ENCODE peak calls at places on chromosome 19, in eight cellular contexts. One of them, this sample, is unnamed.

GRCh38 chr19:21947775-21948174 is 63.0 kb downstream of the ZNF208 start:
- DNase-seq in stimulated activated CD8-positive, alpha-beta memory T cell treated with anti-CD3 and anti-CD28 coated beads, Interleukin-15, amount 100 ng/mL, for 4 hours: no peak
- DNase-seq in kidney tubule cell: no peak
- DNase-seq in HFF-Myc: no peak
- DNase-seq in nucleus accumbens: no peak
- DNase-seq in C1 segment of cervical spinal cord: no peak
- DNase-seq in activated CD4-positive, alpha-beta T cell treated with anti-CD3 and anti-CD28 coated beads, Interleukin-2, amount 50 U/mL, for 48 hours: no peak
- DNase-seq in endothelial cell: no peak
- DNase-seq in this sample: no peak

GRCh38 chr19:46298477-46299003 is 1.7 kb downstream of the HIF3A start:
- DNase-seq in stimulated activated CD8-positive, alpha-beta memory T cell treated with anti-CD3 and anti-CD28 coated beads, Interleukin-15, amount 100 ng/mL, for 4 hours: no peak
- DNase-seq in kidney tubule cell: no peak
- DNase-seq in HFF-Myc: no peak
- DNase-seq in nucleus accumbens: peak
- DNase-seq in C1 segment of cervical spinal cord: peak
- DNase-seq in activated CD4-positive, alpha-beta T cell treated with anti-CD3 and anti-CD28 coated beads, Interleukin-2, amount 50 U/mL, for 48 hours: no peak
- DNase-seq in endothelial cell: no peak
- DNase-seq in this sample: no peak

GRCh38 chr19:49339364-49340068 is 4.3 kb downstream of the CD37 start:
- DNase-seq in stimulated activated CD8-positive, alpha-beta memory T cell treated with anti-CD3 and anti-CD28 coated beads, Interleukin-15, amount 100 ng/mL, for 4 hours: no peak
- DNase-seq in kidney tubule cell: peak
- DNase-seq in HFF-Myc: peak
- DNase-seq in nucleus accumbens: peak
- DNase-seq in C1 segment of cervical spinal cord: peak
- DNase-seq in activated CD4-positive, alpha-beta T cell treated with anti-CD3 and anti-CD28 coated beads, Interleukin-2, amount 50 U/mL, for 48 hours: no peak
- DNase-seq in endothelial cell: peak
- DNase-seq in this sample: no peak

GRCh38 chr19:10817291-10818038 is 18.5 kb downstream of the TMED1 start:
- DNase-seq in stimulated activated CD8-positive, alpha-beta memory T cell treated with anti-CD3 and anti-CD28 coated beads, Interleukin-15, amount 100 ng/mL, for 4 hours: no peak
- DNase-seq in kidney tubule cell: no peak
- DNase-seq in HFF-Myc: peak
- DNase-seq in nucleus accumbens: no peak
- DNase-seq in C1 segment of cervical spinal cord: no peak
- DNase-seq in activated CD4-positive, alpha-beta T cell treated with anti-CD3 and anti-CD28 coated beads, Interleukin-2, amount 50 U/mL, for 48 hours: no peak
- DNase-seq in endothelial cell: no peak
- DNase-seq in this sample: peak

GRCh38 chr19:19110410-19111137 is 27.7 kb downstream of the TMEM161A start:
- DNase-seq in stimulated activated CD8-positive, alpha-beta memory T cell treated with anti-CD3 and anti-CD28 coated beads, Interleukin-15, amount 100 ng/mL, for 4 hours: no peak
- DNase-seq in kidney tubule cell: no peak
- DNase-seq in HFF-Myc: no peak
- DNase-seq in nucleus accumbens: peak
- DNase-seq in C1 segment of cervical spinal cord: no peak
- DNase-seq in activated CD4-positive, alpha-beta T cell treated with anti-CD3 and anti-CD28 coated beads, Interleukin-2, amount 50 U/mL, for 48 hours: no peak
- DNase-seq in endothelial cell: peak
- DNase-seq in this sample: no peak

GRCh38 chr19:3114018-3114726 is 20.0 kb downstream of the GNA11 start:
- DNase-seq in stimulated activated CD8-positive, alpha-beta memory T cell treated with anti-CD3 and anti-CD28 coated beads, Interleukin-15, amount 100 ng/mL, for 4 hours: no peak
- DNase-seq in kidney tubule cell: no peak
- DNase-seq in HFF-Myc: no peak
- DNase-seq in nucleus accumbens: no peak
- DNase-seq in C1 segment of cervical spinal cord: no peak
- DNase-seq in activated CD4-positive, alpha-beta T cell treated with anti-CD3 and anti-CD28 coated beads, Interleukin-2, amount 50 U/mL, for 48 hours: no peak
- DNase-seq in endothelial cell: no peak
- DNase-seq in this sample: no peak

GRCh38 chr19:55258476-55258827 is 365 bp downstream of the PPP6R1 start:
- DNase-seq in stimulated activated CD8-positive, alpha-beta memory T cell treated with anti-CD3 and anti-CD28 coated beads, Interleukin-15, amount 100 ng/mL, for 4 hours: no peak
- DNase-seq in kidney tubule cell: no peak
- DNase-seq in HFF-Myc: no peak
- DNase-seq in nucleus accumbens: no peak
- DNase-seq in C1 segment of cervical spinal cord: no peak
- DNase-seq in activated CD4-positive, alpha-beta T cell treated with anti-CD3 and anti-CD28 coated beads, Interleukin-2, amount 50 U/mL, for 48 hours: peak
- DNase-seq in endothelial cell: peak
- DNase-seq in this sample: no peak

GRCh38 chr19:2743099-2743498 is 3.3 kb upstream of the SLC39A3 start:
- DNase-seq in stimulated activated CD8-positive, alpha-beta memory T cell treated with anti-CD3 and anti-CD28 coated beads, Interleukin-15, amount 100 ng/mL, for 4 hours: no peak
- DNase-seq in kidney tubule cell: no peak
- DNase-seq in HFF-Myc: no peak
- DNase-seq in nucleus accumbens: no peak
- DNase-seq in C1 segment of cervical spinal cord: no peak
- DNase-seq in activated CD4-positive, alpha-beta T cell treated with anti-CD3 and anti-CD28 coated beads, Interleukin-2, amount 50 U/mL, for 48 hours: no peak
- DNase-seq in endothelial cell: no peak
- DNase-seq in this sample: no peak

GRCh38 chr19:17950310-17951150 is 16.4 kb upstream of the KCNN1 start:
- DNase-seq in stimulated activated CD8-positive, alpha-beta memory T cell treated with anti-CD3 and anti-CD28 coated beads, Interleukin-15, amount 100 ng/mL, for 4 hours: peak
- DNase-seq in kidney tubule cell: peak
- DNase-seq in HFF-Myc: no peak
- DNase-seq in nucleus accumbens: no peak
- DNase-seq in C1 segment of cervical spinal cord: no peak
- DNase-seq in activated CD4-positive, alpha-beta T cell treated with anti-CD3 and anti-CD28 coated beads, Interleukin-2, amount 50 U/mL, for 48 hours: peak
- DNase-seq in endothelial cell: no peak
- DNase-seq in this sample: no peak

GRCh38 chr19:939439-939838 is 13.6 kb downstream of the ARID3A start:
- DNase-seq in stimulated activated CD8-positive, alpha-beta memory T cell treated with anti-CD3 and anti-CD28 coated beads, Interleukin-15, amount 100 ng/mL, for 4 hours: no peak
- DNase-seq in kidney tubule cell: no peak
- DNase-seq in HFF-Myc: no peak
- DNase-seq in nucleus accumbens: no peak
- DNase-seq in C1 segment of cervical spinal cord: no peak
- DNase-seq in activated CD4-positive, alpha-beta T cell treated with anti-CD3 and anti-CD28 coated beads, Interleukin-2, amount 50 U/mL, for 48 hours: no peak
- DNase-seq in endothelial cell: no peak
- DNase-seq in this sample: no peak

GRCh38 chr19:15379996-15380647 is 535 bp upstream of the AKAP8 start:
- DNase-seq in stimulated activated CD8-positive, alpha-beta memory T cell treated with anti-CD3 and anti-CD28 coated beads, Interleukin-15, amount 100 ng/mL, for 4 hours: no peak
- DNase-seq in kidney tubule cell: peak
- DNase-seq in HFF-Myc: no peak
- DNase-seq in nucleus accumbens: no peak
- DNase-seq in C1 segment of cervical spinal cord: no peak
- DNase-seq in activated CD4-positive, alpha-beta T cell treated with anti-CD3 and anti-CD28 coated beads, Interleukin-2, amount 50 U/mL, for 48 hours: peak
- DNase-seq in endothelial cell: peak
- DNase-seq in this sample: no peak

GRCh38 chr19:35736913-35737886 is 5.1 kb downstream of the IGFLR1 start:
- DNase-seq in stimulated activated CD8-positive, alpha-beta memory T cell treated with anti-CD3 and anti-CD28 coated beads, Interleukin-15, amount 100 ng/mL, for 4 hours: no peak
- DNase-seq in kidney tubule cell: peak
- DNase-seq in HFF-Myc: no peak
- DNase-seq in nucleus accumbens: no peak
- DNase-seq in C1 segment of cervical spinal cord: no peak
- DNase-seq in activated CD4-positive, alpha-beta T cell treated with anti-CD3 and anti-CD28 coated beads, Interleukin-2, amount 50 U/mL, for 48 hours: no peak
- DNase-seq in endothelial cell: no peak
- DNase-seq in this sample: no peak

GRCh38 chr19:35484637-35485036 is 5.6 kb downstream of the KRTDAP start:
- DNase-seq in stimulated activated CD8-positive, alpha-beta memory T cell treated with anti-CD3 and anti-CD28 coated beads, Interleukin-15, amount 100 ng/mL, for 4 hours: no peak
- DNase-seq in kidney tubule cell: no peak
- DNase-seq in HFF-Myc: no peak
- DNase-seq in nucleus accumbens: no peak
- DNase-seq in C1 segment of cervical spinal cord: no peak
- DNase-seq in activated CD4-positive, alpha-beta T cell treated with anti-CD3 and anti-CD28 coated beads, Interleukin-2, amount 50 U/mL, for 48 hours: no peak
- DNase-seq in endothelial cell: no peak
- DNase-seq in this sample: no peak

GRCh38 chr19:23785982-23786381 is 27.3 kb upstream of the ZNF681 start:
- DNase-seq in stimulated activated CD8-positive, alpha-beta memory T cell treated with anti-CD3 and anti-CD28 coated beads, Interleukin-15, amount 100 ng/mL, for 4 hours: no peak
- DNase-seq in kidney tubule cell: no peak
- DNase-seq in HFF-Myc: no peak
- DNase-seq in nucleus accumbens: no peak
- DNase-seq in C1 segment of cervical spinal cord: no peak
- DNase-seq in activated CD4-positive, alpha-beta T cell treated with anti-CD3 and anti-CD28 coated beads, Interleukin-2, amount 50 U/mL, for 48 hours: no peak
- DNase-seq in endothelial cell: no peak
- DNase-seq in this sample: no peak

GRCh38 chr19:5030136-5030820 is 61.4 kb downstream of the KDM4B start:
- DNase-seq in stimulated activated CD8-positive, alpha-beta memory T cell treated with anti-CD3 and anti-CD28 coated beads, Interleukin-15, amount 100 ng/mL, for 4 hours: no peak
- DNase-seq in kidney tubule cell: no peak
- DNase-seq in HFF-Myc: no peak
- DNase-seq in nucleus accumbens: no peak
- DNase-seq in C1 segment of cervical spinal cord: no peak
- DNase-seq in activated CD4-positive, alpha-beta T cell treated with anti-CD3 and anti-CD28 coated beads, Interleukin-2, amount 50 U/mL, for 48 hours: no peak
- DNase-seq in endothelial cell: no peak
- DNase-seq in this sample: no peak